ENCODE peak calls at places on chromosomes 4 and X, in ten cellular contexts. P, D, C, G, X, U, B, F, W and I are unnamed samples.

GRCh38 chrX:10011991-10012390 is 44.8 kb downstream of the CLDN34 start:
- DNase-seq in P (no peak), D (no peak), C (no peak), G (no peak), X (no peak), U (no peak), B (no peak), F (no peak), W (no peak), I (no peak)

GRCh38 chrX:46959985-46960700 is 47.9 kb downstream of the JADE3 start:
- DNase-seq in P (no peak), D (no peak), C (no peak), G (no peak), X (no peak), U (no peak), B (no peak), F (no peak), W (no peak), I (no peak)

GRCh38 chrX:38215141-38215540 is 5.5 kb downstream of the SRPX start:
- DNase-seq in P (no peak), D (no peak), C (no peak), G (peak), X (no peak), U (no peak), B (no peak), F (no peak), W (no peak), I (peak)

GRCh38 chr4:3262208-3263052 is 13.5 kb downstream of the MSANTD1 start:
- DNase-seq in P (no peak), D (no peak), C (no peak), G (no peak), X (no peak), U (no peak), B (peak), F (no peak), W (peak), I (no peak)

GRCh38 chr4:157043131-157043530 is 32.8 kb upstream of the GLRB start:
- DNase-seq in P (peak), D (peak), C (no peak), G (peak), X (peak), U (peak), B (no peak), F (no peak), W (no peak), I (peak)

GRCh38 chrX:149641432-149641831 is 9.8 kb upstream of the TMEM185A start:
- DNase-seq in P (no peak), D (no peak), C (no peak), G (no peak), X (no peak), U (no peak), B (no peak), F (no peak), W (no peak), I (no peak)

GRCh38 chr4:123379392-123379791 is 17.2 kb upstream of the SPRY1 start:
- DNase-seq in P (no peak), D (no peak), C (no peak), G (peak), X (no peak), U (no peak), B (no peak), F (no peak), W (no peak), I (no peak)

GRCh38 chrX:11655282-11655985 is 10.3 kb downstream of the ARHGAP6 start:
- DNase-seq in P (no peak), D (no peak), C (no peak), G (peak), X (no peak), U (no peak), B (no peak), F (no peak), W (no peak), I (no peak)

GRCh38 chr4:109966891-109967481 is 54.3 kb downstream of the EGF start:
- DNase-seq in P (no peak), D (peak), C (no peak), G (no peak), X (no peak), U (no peak), B (no peak), F (no peak), W (no peak), I (no peak)

GRCh38 chr4:154868423-154869194 is 87.5 kb downstream of the RBM46 start:
- DNase-seq in P (no peak), D (no peak), C (no peak), G (no peak), X (no peak), U (no peak), B (no peak), F (no peak), W (no peak), I (no peak)

GRCh38 chrX:40155617-40156471 is 58.1 kb upstream of the BCOR start:
- DNase-seq in P (peak), D (no peak), C (no peak), G (no peak), X (no peak), U (no peak), B (no peak), F (no peak), W (no peak), I (no peak)

GRCh38 chr4:41164405-41164804 is 49.9 kb downstream of the APBB2 start:
- DNase-seq in P (no peak), D (no peak), C (no peak), G (no peak), X (no peak), U (no peak), B (no peak), F (no peak), W (no peak), I (no peak)

GRCh38 chrX:28787206-28787605 is 200.0 kb downstream of the IL1RAPL1 start:
- DNase-seq in P (peak), D (no peak), C (no peak), G (peak), X (no peak), U (peak), B (no peak), F (no peak), W (no peak), I (peak)

GRCh38 chrX:153726286-153727107 is 1.8 kb downstream of the ABCD1 start:
- DNase-seq in P (peak), D (peak), C (no peak), G (peak), X (peak), U (no peak), B (peak), F (peak), W (peak), I (no peak)

GRCh38 chr4:16687011-16687410 is 211.4 kb downstream of the LDB2 start:
- DNase-seq in P (no peak), D (no peak), C (no peak), G (no peak), X (no peak), U (no peak), B (no peak), F (no peak), W (no peak), I (no peak)

GRCh38 chr4:76677571-76678326 is 220.2 kb downstream of the SOWAHB start:
- DNase-seq in P (no peak), D (no peak), C (no peak), G (no peak), X (no peak), U (no peak), B (no peak), F (no peak), W (no peak), I (no peak)

GRCh38 chr4:146407669-146408084 is 114.1 kb downstream of the SLC10A7 start:
- DNase-seq in P (no peak), D (no peak), C (no peak), G (peak), X (no peak), U (no peak), B (no peak), F (no peak), W (no peak), I (peak)

GRCh38 chrX:3232262-3232950 is 114.0 kb downstream of the MXRA5 start:
- DNase-seq in P (no peak), D (no peak), C (no peak), G (peak), X (no peak), U (no peak), B (no peak), F (no peak), W (no peak), I (no peak)

GRCh38 chrX:131792356-131792749 is 230.7 kb upstream of the STK26 start:
- DNase-seq in P (no peak), D (no peak), C (peak), G (no peak), X (no peak), U (peak), B (peak), F (no peak), W (peak), I (no peak)
- TF ChIP-seq CTCF in P (no peak), D (peak), C (no peak), G (no peak), X (no peak), U (peak), B (peak), F (no peak), W (no peak), I (no peak)

DNA sequence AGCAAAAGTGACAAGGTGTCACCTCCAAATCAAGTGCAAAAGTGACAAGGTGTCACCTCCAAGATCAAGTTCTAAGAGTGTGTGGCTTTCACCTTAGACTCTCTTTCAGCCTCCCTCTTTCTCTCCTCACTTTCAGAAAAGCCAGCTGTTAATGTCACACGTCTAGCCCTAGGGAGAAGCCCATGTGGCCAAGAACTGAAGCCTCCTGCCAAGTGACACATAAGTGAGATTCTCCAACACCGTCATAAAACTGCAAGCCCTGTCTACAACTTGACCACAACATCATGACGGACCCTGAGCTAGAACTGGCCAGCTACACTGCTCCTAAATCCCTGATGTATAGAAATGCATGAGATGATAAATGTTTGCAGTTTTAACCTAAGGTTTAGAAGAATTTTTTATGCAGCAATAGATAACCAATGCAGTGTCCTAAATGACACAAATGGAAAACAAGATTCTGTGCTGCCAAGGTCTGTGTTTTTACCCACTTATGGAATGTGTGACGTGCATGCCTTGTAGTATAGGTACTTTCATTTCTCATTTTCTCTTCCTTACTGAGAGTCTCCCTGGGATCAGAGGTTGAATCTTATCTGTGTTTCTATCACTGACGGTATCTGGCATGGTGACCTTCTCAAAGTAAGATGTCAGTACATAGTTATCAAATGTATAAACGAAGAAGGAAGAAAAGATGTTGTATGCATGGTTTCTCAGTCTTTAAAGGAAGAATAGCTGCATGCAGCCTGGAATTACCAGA is 25.0 kb downstream of the NLGN4X start:
- DNase-seq in P (no peak), D (no peak), C (no peak), G (no peak), X (no peak), U (no peak), B (no peak), F (no peak), W (no peak), I (no peak)
- TF ChIP-seq CTCF in P (no peak), D (no peak), C (no peak), G (no peak), X (no peak), U (no peak), B (no peak), F (no peak), W (no peak), I (no peak)

DNA sequence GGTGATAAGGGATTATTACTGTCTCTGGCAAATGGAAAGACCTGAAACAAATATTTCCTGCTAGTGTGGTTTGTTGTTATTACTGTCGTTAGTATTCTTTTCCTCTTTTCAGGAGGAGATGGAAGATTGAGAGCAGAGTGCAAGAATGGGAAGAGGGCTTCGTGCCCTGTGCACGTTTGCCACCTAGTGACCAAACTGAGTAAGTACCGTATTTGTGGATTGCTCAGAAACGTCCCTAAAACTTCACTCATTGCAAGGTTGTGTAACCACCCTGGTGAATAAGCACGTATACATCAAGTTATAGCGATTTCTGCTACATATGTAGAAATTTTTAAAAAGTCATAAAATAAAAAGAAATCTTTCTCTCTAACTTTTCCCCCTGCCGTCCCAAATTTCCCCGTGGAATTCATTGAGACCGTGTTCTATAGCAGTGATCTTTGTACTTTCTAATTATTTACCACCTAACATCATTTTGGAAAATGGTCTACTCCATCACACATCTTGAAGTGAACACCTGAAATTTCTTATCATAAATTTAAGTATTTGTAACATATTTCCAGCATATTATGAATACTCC is 24.3 kb downstream of the LINC00632 start:
- DNase-seq in P (peak), D (peak), C (no peak), G (peak), X (peak), U (no peak), B (no peak), F (peak), W (peak), I (peak)
- TF ChIP-seq CTCF in P (peak), D (peak), C (peak), G (peak), X (peak), U (peak), B (peak), F (peak), W (peak), I (peak)

GRCh38 chr4:73923631-73923937 is 54.4 kb downstream of the CXCL1 start:
- DNase-seq in P (no peak), D (no peak), C (no peak), G (no peak), X (no peak), U (no peak), B (no peak), F (no peak), W (no peak), I (no peak)

DNA sequence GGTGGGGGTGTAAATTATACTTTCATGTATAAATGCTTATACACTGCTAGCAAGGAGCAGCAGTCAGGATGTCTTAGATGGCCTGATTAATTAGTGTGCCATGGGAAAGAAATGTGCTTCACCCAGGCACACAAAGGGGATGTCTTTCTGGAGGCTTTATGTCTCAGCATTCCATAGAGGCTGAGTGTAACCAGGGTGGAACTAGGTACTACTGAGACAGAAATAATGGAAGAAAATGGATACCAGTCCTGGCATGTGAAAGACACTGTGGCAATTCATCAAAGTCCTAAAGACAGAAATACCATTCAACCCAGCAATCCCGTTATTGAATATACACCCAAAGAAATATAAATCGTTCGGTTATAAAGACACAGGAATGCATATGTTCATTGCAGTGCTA is 52.5 kb downstream of the PF4 start:
- DNase-seq in P (no peak), D (no peak), C (no peak), G (no peak), X (no peak), U (no peak), B (no peak), F (no peak), W (no peak), I (no peak)
- TF ChIP-seq CTCF in P (no peak), D (no peak), C (no peak), G (no peak), X (no peak), U (no peak), B (no peak), F (no peak), W (no peak), I (no peak)

GRCh38 chrX:32408389-32408788 is 803.0 kb downstream of the DMD start:
- DNase-seq in P (peak), D (no peak), C (no peak), G (peak), X (no peak), U (no peak), B (no peak), F (peak), W (no peak), I (no peak)
- TF ChIP-seq CTCF in P (peak), D (no peak), C (no peak), G (no peak), X (no peak), U (no peak), B (no peak), F (no peak), W (no peak), I (no peak)

GRCh38 chr4:82842593-82842992 is 44.0 kb upstream of the SCD5 start:
- DNase-seq in P (peak), D (peak), C (no peak), G (peak), X (no peak), U (peak), B (no peak), F (no peak), W (no peak), I (peak)
- TF ChIP-seq CTCF in P (peak), D (peak), C (no peak), G (peak), X (peak), U (peak), B (no peak), F (peak), W (no peak), I (peak)

GRCh38 chrX:115378471-115378870 is 89.0 kb downstream of the LUZP4 start:
- DNase-seq in P (no peak), D (peak), C (no peak), G (peak), X (no peak), U (no peak), B (no peak), F (no peak), W (no peak), I (no peak)
- TF ChIP-seq CTCF in P (peak), D (peak), C (no peak), G (peak), X (peak), U (peak), B (no peak), F (no peak), W (no peak), I (no peak)

GRCh38 chr4:115851918-115852766 is 738.7 kb upstream of the NDST4 start:
- DNase-seq in P (peak), D (no peak), C (no peak), G (peak), X (peak), U (peak), B (no peak), F (peak), W (peak), I (peak)

GRCh38 chr4:115850799-115851509 is 737.5 kb upstream of the NDST4 start:
- DNase-seq in P (no peak), D (no peak), C (no peak), G (no peak), X (no peak), U (no peak), B (no peak), F (no peak), W (no peak), I (no peak)

DNA sequence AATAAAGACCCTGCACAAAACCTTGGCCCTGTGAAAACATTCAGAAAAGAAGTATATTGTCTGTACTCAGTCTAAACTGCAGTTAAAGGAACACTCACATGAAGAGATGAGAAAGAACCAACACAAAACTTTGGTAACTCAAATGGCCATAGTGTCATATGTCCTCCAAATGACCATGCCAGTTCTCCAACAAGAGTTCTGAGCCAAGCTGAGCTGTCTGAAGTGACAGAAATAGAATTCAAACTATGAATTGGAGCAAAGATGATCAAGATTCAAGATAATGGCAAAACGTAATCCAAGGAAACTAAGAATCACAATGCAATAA is 739.3 kb upstream of the NDST4 start:
- DNase-seq in P (no peak), D (no peak), C (no peak), G (no peak), X (no peak), U (no peak), B (no peak), F (no peak), W (no peak), I (no peak)
- TF ChIP-seq CTCF in P (no peak), D (no peak), C (no peak), G (no peak), X (no peak), U (no peak), B (no peak), F (no peak), W (no peak), I (peak)